ENCODE peak calls at places on chromosomes 7 and 10, in four cellular contexts. V is pancreas, E is RWPE2, K is IMR-90. X is an unnamed sample.

GRCh38 chr10:123746927-123747326 is 80.8 kb downstream of the GPR26 start:
- DNase-seq in V (no peak), E (no peak), K (no peak), X (no peak)

GRCh38 chr7:151607464-151607867 is 87.8 kb upstream of the RHEB start:
- DNase-seq in V (no peak), E (no peak), K (peak; percentile 51), X (no peak)

GRCh38 chr7:99124236-99124635 is 19.7 kb downstream of the SMURF1 start:
- DNase-seq in V (no peak), E (no peak), K (no peak), X (no peak)

GRCh38 chr7:73828107-73828803 is 2.5 kb upstream of the CLDN4 start:
- DNase-seq in V (peak; percentile 9), E (no peak), K (peak; percentile 64), X (no peak)

GRCh38 chr10:23540401-23540800 is 101.5 kb downstream of the OTUD1 start:
- DNase-seq in V (no peak), E (no peak), K (no peak), X (no peak)

GRCh38 chr7:26948617-26949118 is 84.3 kb upstream of the SKAP2 start:
- DNase-seq in V (no peak), E (no peak), K (no peak), X (no peak)

GRCh38 chr7:137992738-137993394 is 9.0 kb downstream of the CREB3L2 start:
- DNase-seq in V (no peak), E (no peak), K (peak; percentile 97), X (no peak)

GRCh38 chr7:28135296-28135695 is 45.3 kb downstream of the JAZF1 start:
- DNase-seq in V (no peak), E (no peak), K (no peak), X (no peak)

GRCh38 chr7:4239991-4240812 is 441.9 kb upstream of the FOXK1 start:
- DNase-seq in V (no peak), E (no peak), K (no peak), X (peak; percentile 41)

GRCh38 chr7:137820677-137821420 is 25.9 kb downstream of the DGKI start:
- DNase-seq in V (peak; percentile 72), E (no peak), K (peak; percentile 83), X (peak; percentile 82)

GRCh38 chr10:112232670-112233069 is 49.1 kb upstream of the GPAM start:
- DNase-seq in V (no peak), E (no peak), K (no peak), X (no peak)

GRCh38 chr10:74775099-74775498 is 51.3 kb upstream of the KAT6B start:
- DNase-seq in V (no peak), E (no peak), K (no peak), X (no peak)

GRCh38 chr10:71635251-71635866 is 84.2 kb downstream of the C10orf105 start:
- DNase-seq in V (no peak), E (no peak), K (no peak), X (no peak)

GRCh38 chr10:124213471-124213870 is 120.1 kb upstream of the CHST15 start:
- DNase-seq in V (no peak), E (no peak), K (no peak), X (no peak)

GRCh38 chr10:92848441-92849233 is at the start of gene EXOC6:
- DNase-seq in V (peak; percentile 93), E (peak; percentile 70), K (peak; percentile 74), X (no peak)
- TF ChIP-seq CTCF in V (no peak), E (peak; percentile 30), K (no peak), X (peak; percentile 58)

DNA sequence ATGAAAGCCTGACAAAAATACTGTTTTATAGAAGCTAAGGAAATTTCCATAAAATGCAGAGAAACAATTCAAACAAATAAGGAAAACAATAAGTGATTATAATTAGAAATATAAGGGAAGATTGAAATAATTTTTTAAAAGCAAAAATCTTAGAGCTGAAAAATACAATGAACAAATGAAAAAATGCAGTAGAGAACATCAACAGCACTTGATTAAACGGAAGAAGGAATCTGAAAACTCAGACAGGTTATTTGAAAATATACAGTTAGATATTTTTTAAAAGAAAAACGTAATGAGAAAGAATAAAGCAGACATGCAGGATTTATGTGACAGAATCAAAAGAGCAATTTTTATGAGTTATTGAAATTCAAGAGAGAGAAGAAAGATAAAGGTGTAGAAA is 279.1 kb upstream of the MAGI2 start:
- DNase-seq in V (no peak), E (no peak), K (no peak), X (no peak)
- TF ChIP-seq CTCF in V (no peak), E (no peak), K (no peak), X (no peak)

GRCh38 chr7:126302639-126303038 is 950.1 kb downstream of the GRM8 start:
- DNase-seq in V (no peak), E (no peak), K (no peak), X (no peak)
- TF ChIP-seq CTCF in V (no peak), E (peak; percentile 14), K (no peak), X (peak; percentile 35)

GRCh38 chr10:9214618-9215017 is 1160.1 kb downstream of the GATA3 start:
- DNase-seq in V (no peak), E (no peak), K (no peak), X (no peak)

GRCh38 chr10:9209105-9209798 is 1154.8 kb downstream of the GATA3 start:
- DNase-seq in V (no peak), E (no peak), K (peak; percentile 60), X (no peak)

GRCh38 chr10:9215121-9215520 is 1160.6 kb downstream of the GATA3 start:
- DNase-seq in V (no peak), E (no peak), K (no peak), X (no peak)

GRCh38 chr10:9205558-9205957 is 1151.1 kb downstream of the GATA3 start:
- DNase-seq in V (no peak), E (no peak), K (no peak), X (no peak)

GRCh38 chr10:9211228-9211627 is 1156.7 kb downstream of the GATA3 start:
- DNase-seq in V (no peak), E (no peak), K (peak; percentile 8), X (no peak)
- TF ChIP-seq CTCF in V (no peak), E (peak; percentile 49), K (peak; percentile 48), X (peak; percentile 69)

DNA sequence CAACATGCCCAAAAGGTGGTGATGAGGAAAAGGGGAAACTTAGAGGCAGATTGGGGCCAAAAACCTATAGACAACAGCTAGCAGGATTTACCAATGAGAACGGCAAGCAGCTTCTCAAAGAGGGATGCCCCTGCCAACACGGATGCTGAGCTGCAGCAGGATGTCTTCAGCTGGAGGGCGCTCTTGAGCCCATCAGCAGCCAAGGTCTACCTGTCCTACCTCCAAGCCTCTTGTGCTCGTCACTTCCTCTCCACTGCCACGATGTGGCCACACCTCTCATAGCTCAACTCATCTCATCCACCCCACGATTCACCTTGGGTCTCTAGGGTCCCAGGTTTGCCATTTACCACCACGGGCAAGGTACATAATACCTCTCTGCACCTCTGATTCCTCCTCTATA is 36.5 kb downstream of the DLG5 start:
- DNase-seq in V (no peak), E (no peak), K (no peak), X (no peak)
- TF ChIP-seq CTCF in V (no peak), E (no peak), K (peak; percentile 1), X (peak; percentile 22)

DNA sequence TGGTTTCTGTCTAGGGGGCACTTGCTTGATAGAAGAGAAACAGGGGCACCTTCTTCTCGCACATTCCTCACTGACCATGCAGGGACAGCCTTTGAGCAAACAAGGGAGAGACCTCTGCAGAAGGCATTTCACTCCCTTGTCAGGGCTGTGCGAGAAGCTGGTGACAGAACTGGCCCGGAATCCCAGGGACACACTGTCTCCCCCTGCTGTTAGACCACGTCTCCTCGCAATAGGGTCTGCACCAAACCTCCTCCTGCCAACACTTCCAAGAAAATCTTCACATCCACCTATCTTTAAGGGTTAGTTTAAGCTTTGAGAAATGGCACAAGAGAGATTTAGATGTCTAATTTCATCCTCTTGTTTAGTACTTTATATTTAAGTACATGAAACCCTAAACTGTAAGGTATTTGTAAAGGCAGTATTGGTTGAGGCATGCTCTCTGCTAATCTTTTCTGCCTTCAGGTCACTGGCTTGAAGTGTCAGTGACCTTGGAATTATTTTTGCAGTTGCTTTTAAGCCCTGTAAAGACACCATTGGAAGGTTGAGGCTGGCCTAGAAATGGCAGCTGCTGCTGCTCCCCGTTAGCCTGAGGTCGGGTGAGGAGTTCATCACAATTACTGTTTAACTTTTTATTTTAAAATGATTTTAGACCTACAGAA is 37.0 kb downstream of the RBM20 start:
- DNase-seq in V (no peak), E (no peak), K (peak; percentile 31), X (no peak)
- TF ChIP-seq CTCF in V (no peak), E (peak; percentile 32), K (peak; percentile 44), X (peak; percentile 80)

X was measured in chondrocyte.